ENCODE peak calls at places on chromosomes 13 and 19, in six cellular contexts. Y, V, C, J, L and I are unnamed samples. For H3K9me3 and H3K4me1, the result is how much of the 10 kb centered on the place peaks cover.

GRCh38 chr13:85995788-85996418 is 196.7 kb upstream of the SLITRK6 start:
- DNase-seq in Y (no peak), V (no peak), C (no peak), J (no peak), L (no peak), I (no peak)

GRCh38 chr13:83943530-83944279 is 61.4 kb upstream of the SLITRK1 start:
- DNase-seq in Y (no peak), V (no peak), C (no peak), J (no peak), L (no peak), I (no peak)

GRCh38 chr19:36688058-36688457 is 646 bp downstream of the ZNF567 start:
- DNase-seq in Y (no peak), V (no peak), C (no peak), J (no peak), L (no peak), I (no peak)

GRCh38 chr13:45325806-45326205 is 15.2 kb downstream of the TPT1 start:
- DNase-seq in Y (peak), V (no peak), C (no peak), J (peak), L (peak), I (no peak)

GRCh38 chr13:96223231-96223630 is 133.3 kb downstream of the HS6ST3 start:
- DNase-seq in Y (no peak), V (no peak), C (no peak), J (peak), L (no peak), I (no peak)

GRCh38 chr19:2149980-2150793 is 1.2 kb downstream of the AP3D1 start:
- DNase-seq in Y (peak), V (no peak), C (no peak), J (no peak), L (no peak), I (peak)

GRCh38 chr19:55857149-55857548 is 20.8 kb downstream of the NLRP4 start:
- DNase-seq in Y (no peak), V (no peak), C (no peak), J (no peak), L (no peak), I (no peak)

GRCh38 chr19:3013261-3013725 is 15.8 kb downstream of the TLE2 start:
- DNase-seq in Y (no peak), V (no peak), C (no peak), J (no peak), L (no peak), I (no peak)

GRCh38 chr19:347946-348861 is 3.6 kb upstream of the MIER2 start:
- DNase-seq in Y (no peak), V (peak), C (no peak), J (no peak), L (no peak), I (no peak)

GRCh38 chr19:46022431-46023310 is at the start of gene PGLYRP1:
- DNase-seq in Y (no peak), V (peak), C (no peak), J (no peak), L (no peak), I (no peak)

GRCh38 chr13:97339019-97339988 is 94.7 kb upstream of the RAP2A start:
- DNase-seq in Y (peak), V (no peak), C (peak), J (no peak), L (peak), I (peak)

GRCh38 chr19:13095393-13095784 is 7.3 kb downstream of the LYL1 start:
- DNase-seq in Y (no peak), V (no peak), C (no peak), J (no peak), L (no peak), I (no peak)

GRCh38 chr19:55156202-55157063 is 1.1 kb downstream of the TNNI3 start:
- DNase-seq in Y (no peak), V (peak), C (no peak), J (peak), L (no peak), I (peak)

GRCh38 chr19:53659292-53659691 is 27.5 kb downstream of the DPRX start:
- DNase-seq in Y (no peak), V (peak), C (no peak), J (no peak), L (no peak), I (no peak)

GRCh38 chr19:47514151-47514868 is 553 bp downstream of the NAPA start:
- DNase-seq in Y (no peak), V (no peak), C (no peak), J (peak), L (no peak), I (no peak)

DNA sequence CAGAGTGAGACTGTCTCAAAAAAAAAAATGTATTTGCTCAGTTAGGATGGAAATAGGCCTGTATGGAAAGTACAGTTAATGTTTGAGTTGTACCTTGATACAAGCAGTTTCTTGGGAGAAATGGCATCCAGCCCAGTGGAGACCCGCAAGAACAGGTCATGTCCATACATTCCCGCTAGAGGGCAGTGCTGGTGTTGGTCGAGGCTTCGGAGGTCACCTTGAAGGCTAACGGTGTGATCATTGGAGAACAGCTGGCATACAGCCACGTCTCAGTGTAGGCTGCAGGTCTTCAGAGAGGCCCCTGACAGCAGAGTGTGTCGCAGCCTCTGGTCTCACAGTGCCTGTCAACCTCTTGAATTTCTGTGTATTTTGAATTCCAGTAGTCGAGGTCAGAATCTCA is 7.5 kb downstream of the ZNF610 start:
- DNase-seq in Y (peak), V (peak), C (peak), J (no peak), L (peak), I (peak)
- H3K9me3 ChIP-seq in Y (under half), V (under half), C (under half), J (under half), L (under half), I (under half)

DNA sequence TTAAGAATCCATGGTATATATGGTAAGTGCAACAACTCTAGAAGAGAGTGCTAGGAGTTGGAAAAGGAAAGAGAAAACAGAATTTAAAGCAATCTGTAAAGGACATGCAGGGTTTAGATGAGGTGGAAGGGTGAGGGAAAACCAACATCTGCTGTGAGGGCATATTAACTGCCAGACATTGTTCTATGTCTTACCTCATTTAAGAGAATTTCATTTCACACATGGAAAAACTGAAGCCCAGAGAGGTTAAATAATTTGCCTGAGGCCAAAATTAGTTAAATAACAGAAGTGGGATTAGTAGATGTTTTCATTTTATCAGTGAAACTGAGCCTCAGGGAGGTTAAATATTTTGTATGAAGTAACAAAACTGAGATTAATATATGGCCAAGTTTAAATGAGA is 7.4 kb upstream of the USPL1 start:
- DNase-seq in Y (no peak), V (no peak), C (no peak), J (no peak), L (no peak), I (no peak)
- H3K4me1 ChIP-seq in Y (under half), V (under half), C (under half), J (under half), L (under half), I (under half)

DNA sequence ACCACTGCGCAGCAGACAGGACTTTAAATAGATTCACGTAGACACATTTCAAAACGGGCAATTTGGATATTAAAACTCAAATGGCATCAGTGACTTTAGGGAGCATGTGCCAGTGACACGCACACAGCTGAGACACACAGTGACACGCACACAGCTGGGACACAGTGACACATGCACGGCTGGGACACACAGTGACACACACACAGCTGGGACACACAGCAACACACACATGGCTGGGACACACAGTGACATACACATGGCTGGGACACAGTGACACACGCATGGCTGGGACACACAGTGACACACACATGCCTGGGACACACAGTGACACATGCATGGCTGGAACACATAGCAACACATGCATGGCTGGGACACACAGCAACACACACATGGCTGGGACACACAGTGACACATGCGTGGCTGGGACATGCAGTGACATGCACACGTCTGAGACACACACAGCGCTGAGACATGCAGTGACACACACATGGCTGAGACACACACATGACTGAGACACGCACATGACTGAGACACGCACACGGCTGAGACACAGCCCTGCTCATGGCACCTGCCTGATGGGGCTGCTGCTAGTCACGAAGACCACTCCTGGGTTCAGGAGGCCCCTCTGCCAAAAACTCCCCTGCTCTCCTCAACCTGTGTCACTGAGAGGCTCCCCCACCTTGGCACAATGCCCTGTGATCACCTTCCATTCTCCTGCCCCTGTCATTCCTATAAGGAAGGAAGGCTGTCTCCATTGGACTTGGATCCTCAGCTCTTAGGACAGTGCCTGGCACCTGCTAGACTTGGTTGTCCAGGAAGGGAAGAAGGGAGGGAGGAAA is 52.5 kb downstream of the SOX1 start:
- DNase-seq in Y (no peak), V (no peak), C (no peak), J (peak), L (no peak), I (no peak)
- H3K9me3 ChIP-seq in Y (under half), V (under half), C (under half), J (under half), L (under half), I (under half)

DNA sequence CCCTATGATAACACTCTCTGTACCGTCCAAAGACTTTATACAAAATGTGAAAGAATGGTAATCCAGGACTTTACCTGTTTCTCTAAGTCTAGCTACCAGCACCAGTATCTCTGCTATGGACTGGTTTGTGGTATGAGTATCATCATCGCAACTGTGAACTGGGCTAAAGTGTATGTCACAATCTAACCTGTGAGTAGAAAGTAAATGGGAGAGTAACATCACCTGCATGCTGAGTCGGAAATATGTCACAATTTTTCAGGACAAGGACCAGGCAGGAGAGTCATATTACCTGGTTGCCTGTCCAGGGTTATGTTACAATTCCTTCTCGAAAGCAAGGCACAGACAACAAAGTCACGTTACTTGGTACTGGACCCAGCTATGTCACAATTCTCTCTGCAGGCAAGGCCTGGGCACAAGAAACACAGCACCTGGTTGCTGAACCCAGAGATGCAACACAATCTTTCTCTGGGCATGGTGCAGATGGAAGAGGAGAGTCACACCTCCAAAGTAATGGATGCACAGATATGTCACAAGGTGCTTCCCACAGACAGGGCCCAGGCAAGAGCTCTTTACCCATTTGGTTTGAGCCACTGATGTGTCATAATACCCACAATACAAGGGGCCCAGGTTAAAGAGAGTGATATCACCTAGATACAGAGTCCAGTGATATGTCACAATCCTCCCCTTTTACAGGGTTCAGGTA is 5.2 kb upstream of the ZNF43 start:
- DNase-seq in Y (no peak), V (no peak), C (no peak), J (no peak), L (no peak), I (no peak)
- H3K4me1 ChIP-seq in Y (under half), V (under half), C (under half), J (under half), L (under half), I (under half)